ENCODE peak calls at places on chromosomes 3 and 15, in four cellular contexts. V, C, L and N are unnamed samples. For H3K36me3, the result is how much of the 10 kb centered on the place peaks cover.

GRCh38 chr3:114706591-114707224 is 412.9 kb downstream of the TIGIT start:
- DNase-seq in L (no peak), C (no peak), V (peak), N (no peak)

GRCh38 chr3:41565948-41566347 is 366.6 kb downstream of the CTNNB1 start:
- DNase-seq in C (no peak), L (no peak), V (no peak), N (no peak)

GRCh38 chr3:124131158-124132115 is 139.5 kb upstream of the ROPN1 start:
- DNase-seq in V (no peak), C (no peak), L (no peak), N (no peak)

GRCh38 chr3:25870452-25870851 is 80.6 kb downstream of the OXSM start:
- DNase-seq in C (no peak), L (no peak), V (no peak), N (no peak)

GRCh38 chr3:39848365-39848764 is 39.0 kb downstream of the MYRIP start:
- DNase-seq in C (no peak), V (no peak), L (no peak), N (no peak)

GRCh38 chr15:48790716-48791115 is 20.2 kb downstream of the CEP152 start:
- DNase-seq in C (no peak), V (no peak), L (no peak), N (no peak)

GRCh38 chr15:97904196-97904572 is 56.3 kb upstream of the ARRDC4 start:
- DNase-seq in V (peak), C (peak), L (peak), N (peak)

GRCh38 chr3:139586420-139587017 is 47.0 kb upstream of the RBP1 start:
- DNase-seq in V (no peak), C (no peak), L (no peak), N (no peak)

GRCh38 chr3:116288480-116288879 is 156.8 kb downstream of the LSAMP start:
- DNase-seq in V (no peak), C (no peak), L (no peak), N (no peak)

GRCh38 chr3:158532099-158532734 is 38.8 kb upstream of the MLF1 start:
- DNase-seq in L (no peak), V (peak), C (no peak), N (no peak)

GRCh38 chr3:138197058-138197457 is 10.0 kb downstream of the ARMC8 start:
- DNase-seq in L (no peak), C (no peak), V (no peak), N (no peak)

GRCh38 chr15:73325191-73325980 is 43.4 kb downstream of the HCN4 start:
- DNase-seq in V (no peak), L (peak), C (no peak), N (no peak)

GRCh38 chr3:135271562-135272290 is 476.7 kb downstream of the EPHB1 start:
- DNase-seq in V (no peak), C (peak), L (no peak), N (no peak)

GRCh38 chr3:108736821-108737220 is 20.4 kb downstream of the RETNLB start:
- DNase-seq in V (no peak), L (no peak), C (no peak), N (no peak)

GRCh38 chr15:39551476-39551875 is 29.4 kb upstream of the THBS1 start:
- DNase-seq in V (no peak), L (no peak), C (no peak), N (no peak)

GRCh38 chr3:16695710-16696109 is 90.5 kb upstream of the DAZL start:
- DNase-seq in C (no peak), L (no peak), V (no peak), N (no peak)

GRCh38 chr3:23537006-23537620 is 268.6 kb upstream of the UBE2E1 start:
- DNase-seq in L (no peak), C (no peak), V (no peak), N (no peak)

GRCh38 chr15:74203914-74204431 is 1.4 kb upstream of the STRA6 start:
- DNase-seq in V (no peak), C (no peak), L (no peak), N (no peak)

GRCh38 chr3:65666426-65667091 is 372.2 kb downstream of the MAGI1 start:
- DNase-seq in L (no peak), C (no peak), V (no peak), N (no peak)

GRCh38 chr15:68469162-68470048 is 37.4 kb upstream of the ITGA11 start:
- DNase-seq in L (no peak), C (no peak), V (no peak), N (no peak)

GRCh38 chr15:62403164-62403809 is 238.2 kb upstream of the C2CD4B start:
- DNase-seq in C (no peak), V (no peak), L (no peak), N (no peak)

GRCh38 chr3:17300441-17300840 is 415.7 kb downstream of the PLCL2 start:
- DNase-seq in V (no peak), C (no peak), L (no peak), N (no peak)

GRCh38 chr3:152348436-152349177 is 79.9 kb downstream of the MBNL1 start:
- DNase-seq in C (no peak), V (no peak), L (no peak), N (no peak)

GRCh38 chr3:99753268-99753975 is 64.2 kb upstream of the CMSS1 start:
- DNase-seq in L (no peak), C (no peak), V (peak), N (no peak)

GRCh38 chr15:40309344-40309862 is 1.7 kb upstream of the PLCB2 start:
- DNase-seq in V (no peak), C (no peak), L (no peak), N (no peak)

GRCh38 chr15:75731248-75732100 is 18.8 kb upstream of the CSPG4 start:
- DNase-seq in C (no peak), L (peak), V (no peak), N (no peak)

GRCh38 chr3:126811530-126811929 is 107.5 kb downstream of the CHCHD6 start:
- DNase-seq in V (no peak), L (no peak), C (no peak), N (no peak)

GRCh38 chr3:127767126-127767525 is 55.2 kb downstream of the MGLL start:
- DNase-seq in C (no peak), V (no peak), L (no peak), N (no peak)

GRCh38 chr3:125959317-125960065 is 9.5 kb upstream of the ROPN1B start:
- DNase-seq in V (no peak), C (no peak), L (no peak), N (no peak)

GRCh38 chr3:151838574-151839312 is 24.8 kb downstream of the AADAC start:
- DNase-seq in L (peak), V (peak), C (peak), N (peak)

GRCh38 chr3:83438177-83438576 is 1520.6 kb upstream of the CADM2 start:
- DNase-seq in L (no peak), C (no peak), V (no peak), N (no peak)

GRCh38 chr3:123143669-123144411 is 57.9 kb upstream of the SEC22A start:
- DNase-seq in L (no peak), C (no peak), V (no peak), N (no peak)

GRCh38 chr15:40769310-40770146 is at the start of gene C15orf62:
- DNase-seq in V (no peak), C (peak), L (no peak), N (peak)

GRCh38 chr3:43879166-43879565 is 188.4 kb downstream of the ABHD5 start:
- DNase-seq in C (peak), V (peak), L (no peak), N (no peak)

GRCh38 chr3:172546105-172546504 is 22.9 kb upstream of the TNFSF10 start:
- DNase-seq in L (no peak), C (no peak), V (peak), N (peak)

GRCh38 chr3:172543884-172544283 is 20.7 kb upstream of the TNFSF10 start:
- DNase-seq in V (no peak), C (no peak), L (no peak), N (no peak)

GRCh38 chr3:172542089-172542488 is 18.9 kb upstream of the TNFSF10 start:
- DNase-seq in V (no peak), C (no peak), L (no peak), N (no peak)

GRCh38 chr3:172542999-172543398 is 19.8 kb upstream of the TNFSF10 start:
- DNase-seq in L (no peak), V (no peak), C (no peak), N (no peak)

GRCh38 chr3:172543419-172543818 is 20.2 kb upstream of the TNFSF10 start:
- DNase-seq in C (no peak), V (no peak), L (no peak), N (no peak)
- TF ChIP-seq POLR2AphosphoS5 in C (no peak), V (no peak), L (no peak), N (no peak)

GRCh38 chr3:143529778-143530177 is 318.5 kb downstream of the SLC9A9 start:
- DNase-seq in L (no peak), V (no peak), C (no peak), N (no peak)

GRCh38 chr3:143526016-143526540 is 322.2 kb downstream of the SLC9A9 start:
- DNase-seq in L (no peak), V (no peak), C (no peak), N (no peak)

GRCh38 chr3:143531101-143531500 is 317.2 kb downstream of the SLC9A9 start:
- DNase-seq in L (no peak), C (no peak), V (no peak), N (no peak)

GRCh38 chr3:143525408-143525807 is 322.9 kb downstream of the SLC9A9 start:
- DNase-seq in V (no peak), L (no peak), C (no peak), N (no peak)

DNA sequence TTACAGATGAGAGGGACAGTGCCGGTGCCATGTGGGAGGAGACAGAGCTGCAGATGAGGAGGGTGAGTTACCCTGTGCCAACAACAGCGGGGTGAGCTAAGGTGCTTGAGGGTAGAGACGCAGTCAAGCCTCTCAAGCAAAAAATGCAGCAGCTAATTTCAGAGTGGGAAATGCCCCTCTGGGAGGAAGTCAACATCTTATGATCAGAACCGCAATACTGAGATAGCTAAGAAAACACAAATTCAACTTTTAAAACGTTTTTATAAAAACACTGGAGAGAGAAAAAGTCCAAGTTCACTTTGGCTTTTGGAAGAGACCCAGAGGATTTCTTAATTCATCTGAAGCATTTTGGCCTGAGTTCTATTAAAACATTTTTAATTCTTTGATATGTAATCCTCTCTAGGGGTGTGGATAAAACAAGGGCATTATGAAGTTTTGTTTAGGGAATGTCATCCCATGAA is 319.2 kb downstream of the SLC9A9 start:
- DNase-seq in V (no peak), L (no peak), C (no peak), N (peak)
- H3K36me3 ChIP-seq in V (under half), L (under half), C (under half), N (under half)

DNA sequence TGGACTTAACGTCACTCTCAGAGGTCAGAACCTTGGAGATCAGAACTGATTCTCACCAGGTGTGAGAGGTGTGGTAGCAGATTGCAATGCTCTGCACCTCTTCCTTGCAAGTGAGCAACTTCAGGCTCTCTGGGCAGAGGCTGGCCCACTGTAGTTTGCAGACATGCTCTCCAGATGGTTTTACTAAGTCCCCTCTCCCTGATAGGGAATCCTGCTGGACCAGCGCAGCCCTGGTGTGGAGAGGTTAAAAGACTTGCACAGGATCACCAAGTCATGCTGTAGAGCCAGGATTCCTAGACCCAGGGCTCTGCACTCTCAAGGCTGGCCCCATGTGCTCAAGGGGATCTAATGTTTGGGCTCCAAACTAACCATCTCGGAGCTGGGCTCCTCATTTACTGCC is 62.2 kb downstream of the RPL39L start:
- DNase-seq in V (no peak), L (no peak), C (no peak), N (no peak)
- TF ChIP-seq POLR2AphosphoS5 in V (no peak), L (no peak), C (no peak), N (no peak)

GRCh38 chr3:133914839-133915600 is 19.3 kb upstream of the RAB6B start:
- DNase-seq in L (no peak), V (no peak), C (no peak), N (no peak)
- H3K36me3 ChIP-seq in L (under half), V (under half), C (under half), N (under half)

GRCh38 chr15:77543159-77543882 is 89.4 kb downstream of the LINGO1 start:
- DNase-seq in L (peak), V (peak), C (peak), N (peak)
- TF ChIP-seq POLR2AphosphoS5 in L (no peak), V (peak), C (no peak), N (peak)

GRCh38 chr15:92970656-92971055 is 70.5 kb downstream of the CHD2 start:
- DNase-seq in L (no peak), C (no peak), V (no peak), N (no peak)
- H3K36me3 ChIP-seq in L (under half), C (half or more), V (half or more), N (under half)

GRCh38 chr3:194632983-194633348 is 253 bp downstream of the TMEM44 start:
- DNase-seq in L (peak), V (no peak), C (no peak), N (no peak)
- TF ChIP-seq POLR2AphosphoS5 in L (no peak), V (no peak), C (no peak), N (no peak)